ENCODE peak calls at places on chromosomes 3 and 15, in seven cellular contexts. K, D, G, F, I, W and T are unnamed samples.

GRCh38 chr15:52289629-52290081 is 5.9 kb downstream of the MYO5C start:
- DNase-seq in K (no peak), W (no peak), D (no peak), G (peak; percentile 63), F (no peak), I (no peak), T (no peak)

GRCh38 chr15:95687686-95688085 is 642.8 kb upstream of the NR2F2 start:
- DNase-seq in F (no peak), D (no peak), G (no peak), W (no peak), I (no peak), K (no peak), T (no peak)

GRCh38 chr3:50327129-50327528 is 894 bp downstream of the TUSC2 start:
- DNase-seq in I (no peak), F (no peak), D (no peak), G (no peak), W (no peak), K (no peak), T (no peak)

GRCh38 chr3:126474498-126475410 is 937 bp downstream of the ZXDC start:
- DNase-seq in W (peak; percentile 21), D (no peak), G (peak; percentile 81), I (peak; percentile 53), F (peak; percentile 72), K (peak; percentile 41), T (no peak)

GRCh38 chr3:2250783-2251182 is 152.1 kb downstream of the CNTN4 start:
- DNase-seq in D (no peak), G (no peak), I (no peak), F (no peak), W (no peak), K (no peak), T (no peak)

GRCh38 chr3:129016366-129016724 is 15.2 kb downstream of the EFCC1 start:
- DNase-seq in W (no peak), F (no peak), D (no peak), G (peak; percentile 60), K (no peak), I (no peak), T (no peak)

GRCh38 chr3:135627057-135627456 is 338.5 kb upstream of the PPP2R3A start:
- DNase-seq in K (no peak), I (no peak), W (no peak), F (no peak), D (no peak), G (no peak), T (no peak)

GRCh38 chr15:94080416-94080815 is 150.9 kb upstream of the MCTP2 start:
- DNase-seq in K (peak; percentile 77), G (no peak), I (no peak), F (peak; percentile 93), D (peak; percentile 66), W (no peak), T (peak; percentile 76)

GRCh38 chr15:65862682-65863081 is 6.6 kb upstream of the RAB11A start:
- DNase-seq in K (peak; percentile 65), W (no peak), D (peak; percentile 78), F (peak; percentile 70), G (no peak), I (peak; percentile 85), T (no peak)

DNA sequence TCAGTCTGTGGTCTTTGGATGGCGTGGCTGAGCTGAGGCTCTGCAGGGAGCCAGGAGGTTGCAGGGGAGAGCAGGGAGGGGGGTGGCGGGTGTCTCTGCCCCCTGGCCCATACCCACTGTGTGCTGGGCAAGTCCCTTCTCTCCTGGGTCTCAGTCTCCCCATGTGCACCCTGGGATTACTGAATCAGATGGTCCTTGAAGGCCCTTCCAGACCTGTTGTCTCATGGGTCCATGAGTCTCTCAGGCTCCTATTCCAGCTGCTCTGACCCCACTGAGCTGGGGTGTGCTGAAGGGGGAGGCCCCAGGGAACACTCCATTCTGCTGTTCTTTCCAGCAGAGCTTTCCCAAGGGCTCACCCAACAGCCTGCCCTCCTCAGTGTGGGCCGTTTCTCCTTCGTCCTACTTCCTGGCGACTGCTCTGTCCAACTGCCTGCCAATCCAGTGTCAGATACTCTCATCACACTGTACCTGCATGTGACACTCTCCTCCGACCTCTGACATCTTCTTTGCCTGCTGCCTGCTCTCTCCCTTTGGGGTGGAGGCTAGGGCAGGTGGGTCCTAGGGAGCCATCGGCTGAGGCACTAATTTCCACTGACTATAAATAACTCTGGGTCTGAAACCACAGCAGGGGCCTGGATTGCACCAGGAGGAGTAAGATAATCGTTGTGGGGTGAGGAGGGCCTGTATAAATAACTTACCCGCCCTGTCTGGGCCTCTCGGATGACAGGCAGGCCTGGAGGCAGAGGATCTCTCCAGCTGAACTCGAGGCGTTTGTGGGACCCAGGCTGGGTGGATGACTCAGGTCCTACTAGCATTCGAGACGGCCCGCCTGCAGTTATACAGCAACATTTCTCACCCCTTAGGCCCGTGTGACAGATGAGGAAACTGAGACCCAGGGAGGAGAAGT is 67.1 kb downstream of the ATP2B2 start:
- DNase-seq in F (peak; percentile 77), D (no peak), G (no peak), W (no peak), K (peak; percentile 86), I (peak; percentile 6), T (peak; percentile 81)
- H3K4me3 ChIP-seq in F (no peak overlapping the region), D (no peak overlapping the region), G (no peak overlapping the region), W (no peak overlapping the region), K (no peak overlapping the region), I (no peak overlapping the region), T (no peak overlapping the region)

GRCh38 chr15:98009967-98010366 is 49.5 kb downstream of the ARRDC4 start:
- DNase-seq in W (no peak), I (no peak), F (no peak), D (no peak), G (no peak), K (no peak), T (no peak)

GRCh38 chr15:98017150-98017964 is 56.9 kb downstream of the ARRDC4 start:
- DNase-seq in D (no peak), W (no peak), I (no peak), K (no peak), G (no peak), F (no peak), T (no peak)

GRCh38 chr15:98009169-98009568 is 48.7 kb downstream of the ARRDC4 start:
- DNase-seq in K (no peak), I (no peak), F (no peak), D (no peak), W (no peak), G (no peak), T (no peak)

GRCh38 chr15:98012354-98012753 is 51.9 kb downstream of the ARRDC4 start:
- DNase-seq in F (no peak), K (no peak), G (no peak), D (no peak), W (no peak), I (no peak), T (no peak)
- H3K4me3 ChIP-seq in F (no peak overlapping the region), K (no peak overlapping the region), G (no peak overlapping the region), D (no peak overlapping the region), W (no peak overlapping the region), I (no peak overlapping the region), T (no peak overlapping the region)

DNA sequence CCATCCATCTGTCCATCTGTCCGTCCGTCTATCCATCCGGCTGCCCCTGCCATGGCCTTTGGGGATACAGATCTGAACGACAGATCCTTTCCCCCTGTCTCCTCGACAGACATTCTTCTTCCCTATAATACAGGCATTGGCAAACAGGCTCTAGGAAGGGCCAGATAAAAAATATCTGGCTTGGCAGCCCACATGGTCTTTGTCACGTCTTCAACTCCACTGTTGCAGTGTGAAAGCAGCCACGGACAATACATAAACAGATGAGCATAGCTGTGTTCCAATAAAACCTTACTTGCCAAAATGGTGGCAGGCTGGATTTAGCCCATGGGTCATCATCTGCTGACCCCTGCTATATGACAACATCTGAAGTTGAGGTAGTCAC is 128.5 kb upstream of the SMAD3 start:
- DNase-seq in K (no peak), D (no peak), W (no peak), I (peak; percentile 44), G (no peak), F (peak; percentile 20), T (no peak)
- H3K4me3 ChIP-seq in K (peak overlapping the region; percentile 54), D (peak overlapping the region; percentile 45), W (no peak overlapping the region), I (no peak overlapping the region), G (peak overlapping the region; percentile 43), F (peak overlapping the region; percentile 68), T (peak overlapping the region; percentile 31)

DNA sequence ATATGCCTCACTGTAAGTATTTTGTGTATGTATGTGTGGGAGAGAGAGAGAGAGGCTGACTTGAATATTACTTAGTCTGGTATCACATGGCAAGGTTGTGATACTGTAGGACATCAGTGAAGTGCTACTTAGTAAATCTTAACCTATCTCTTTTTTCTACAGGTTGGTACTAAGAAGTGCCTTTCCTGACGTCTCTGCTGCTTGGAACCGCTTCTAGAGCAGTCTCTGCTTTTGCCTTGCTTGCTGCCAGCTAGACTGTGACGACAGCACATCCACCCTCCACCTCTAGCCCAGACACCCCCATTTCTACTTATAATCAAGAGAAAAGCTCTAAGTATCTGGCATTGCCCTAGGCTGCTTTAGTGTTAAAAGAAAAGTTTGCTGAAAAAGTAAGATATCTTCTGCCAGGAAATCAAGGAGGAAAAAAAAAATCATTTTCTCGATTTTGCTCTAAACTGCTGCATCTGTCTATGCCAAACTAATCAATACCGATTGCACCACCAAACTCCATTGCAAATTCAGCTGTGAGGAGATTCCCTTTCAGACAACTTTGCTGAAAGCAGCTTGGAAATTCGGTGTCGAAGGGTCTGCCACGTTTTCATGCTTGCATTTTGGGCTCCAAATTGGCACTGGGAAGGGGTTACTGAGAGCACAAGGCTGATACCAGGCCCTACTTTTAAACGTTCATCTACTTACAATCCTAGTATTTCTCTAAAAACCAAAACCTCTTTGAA is 30.7 kb downstream of the MBNL1 start:
- DNase-seq in I (no peak), F (peak; percentile 65), D (no peak), W (no peak), K (no peak), G (no peak), T (no peak)
- H3K4me3 ChIP-seq in I (peak overlapping the region; percentile 6), F (peak overlapping the region; percentile 67), D (peak overlapping the region; percentile 35), W (peak overlapping the region; percentile 45), K (peak overlapping the region; percentile 55), G (peak overlapping the region; percentile 45), T (peak overlapping the region; percentile 51)